ENCODE peak calls at places on chromosomes 6 and 20, in eight cellular contexts. One of them, this sample, is unnamed.

GRCh38 chr6:50655848-50656453 is 57.4 kb upstream of the TFAP2D start:
- DNase-seq in left lung: no peak
- DNase-seq in esophagus squamous epithelium: no peak
- DNase-seq in Caco-2: no peak
- DNase-seq in endothelial cell of umbilical vein: peak
- DNase-seq in astrocyte: no peak
- DNase-seq in GM06990: no peak
- DNase-seq in CD4-positive, CD25-positive, alpha-beta regulatory T cell: peak
- DNase-seq in this sample: no peak

GRCh38 chr6:1619666-1620503 is 10.2 kb downstream of the FOXC1 start:
- DNase-seq in left lung: no peak
- DNase-seq in esophagus squamous epithelium: no peak
- DNase-seq in Caco-2: peak
- DNase-seq in endothelial cell of umbilical vein: peak
- DNase-seq in astrocyte: no peak
- DNase-seq in GM06990: no peak
- DNase-seq in CD4-positive, CD25-positive, alpha-beta regulatory T cell: no peak
- DNase-seq in this sample: no peak

GRCh38 chr20:63155266-63156165 is 60.4 kb downstream of the YTHDF1 start:
- DNase-seq in left lung: no peak
- DNase-seq in esophagus squamous epithelium: no peak
- DNase-seq in Caco-2: peak
- DNase-seq in endothelial cell of umbilical vein: no peak
- DNase-seq in astrocyte: no peak
- DNase-seq in GM06990: no peak
- DNase-seq in CD4-positive, CD25-positive, alpha-beta regulatory T cell: no peak
- DNase-seq in this sample: no peak

GRCh38 chr20:53077373-53078205 is 105.4 kb downstream of the TSHZ2 start:
- DNase-seq in left lung: no peak
- DNase-seq in esophagus squamous epithelium: no peak
- DNase-seq in Caco-2: peak
- DNase-seq in endothelial cell of umbilical vein: peak
- DNase-seq in astrocyte: peak
- DNase-seq in GM06990: no peak
- DNase-seq in CD4-positive, CD25-positive, alpha-beta regulatory T cell: no peak
- DNase-seq in this sample: no peak

GRCh38 chr6:37048851-37049734 is 43.6 kb downstream of the FGD2 start:
- DNase-seq in left lung: peak
- DNase-seq in esophagus squamous epithelium: peak
- DNase-seq in Caco-2: no peak
- DNase-seq in endothelial cell of umbilical vein: peak
- DNase-seq in astrocyte: peak
- DNase-seq in GM06990: peak
- DNase-seq in CD4-positive, CD25-positive, alpha-beta regulatory T cell: peak
- DNase-seq in this sample: peak

GRCh38 chr6:101429845-101430244 is 36.3 kb downstream of the GRIK2 start:
- DNase-seq in left lung: no peak
- DNase-seq in esophagus squamous epithelium: no peak
- DNase-seq in Caco-2: no peak
- DNase-seq in endothelial cell of umbilical vein: no peak
- DNase-seq in astrocyte: no peak
- DNase-seq in GM06990: no peak
- DNase-seq in CD4-positive, CD25-positive, alpha-beta regulatory T cell: no peak
- DNase-seq in this sample: no peak

GRCh38 chr6:107533415-107534059 is 43.6 kb downstream of the SOBP start:
- DNase-seq in left lung: no peak
- DNase-seq in esophagus squamous epithelium: no peak
- DNase-seq in Caco-2: no peak
- DNase-seq in endothelial cell of umbilical vein: no peak
- DNase-seq in astrocyte: no peak
- DNase-seq in GM06990: no peak
- DNase-seq in CD4-positive, CD25-positive, alpha-beta regulatory T cell: no peak
- DNase-seq in this sample: no peak

GRCh38 chr20:38326309-38326708 is 20.0 kb upstream of the LBP start:
- DNase-seq in left lung: no peak
- DNase-seq in esophagus squamous epithelium: no peak
- DNase-seq in Caco-2: no peak
- DNase-seq in endothelial cell of umbilical vein: no peak
- DNase-seq in astrocyte: no peak
- DNase-seq in GM06990: no peak
- DNase-seq in CD4-positive, CD25-positive, alpha-beta regulatory T cell: no peak
- DNase-seq in this sample: no peak

GRCh38 chr6:147566244-147566898 is 57.9 kb downstream of the SAMD5 start:
- DNase-seq in left lung: no peak
- DNase-seq in esophagus squamous epithelium: no peak
- DNase-seq in Caco-2: no peak
- DNase-seq in endothelial cell of umbilical vein: no peak
- DNase-seq in astrocyte: no peak
- DNase-seq in GM06990: no peak
- DNase-seq in CD4-positive, CD25-positive, alpha-beta regulatory T cell: no peak
- DNase-seq in this sample: no peak

GRCh38 chr20:51321343-51322163 is 221.0 kb downstream of the NFATC2 start:
- DNase-seq in left lung: no peak
- DNase-seq in esophagus squamous epithelium: no peak
- DNase-seq in Caco-2: no peak
- DNase-seq in endothelial cell of umbilical vein: no peak
- DNase-seq in astrocyte: no peak
- DNase-seq in GM06990: no peak
- DNase-seq in CD4-positive, CD25-positive, alpha-beta regulatory T cell: no peak
- DNase-seq in this sample: no peak

GRCh38 chr6:148128014-148128730 is 214.5 kb upstream of the SASH1 start:
- DNase-seq in left lung: no peak
- DNase-seq in esophagus squamous epithelium: no peak
- DNase-seq in Caco-2: no peak
- DNase-seq in endothelial cell of umbilical vein: no peak
- DNase-seq in astrocyte: no peak
- DNase-seq in GM06990: no peak
- DNase-seq in CD4-positive, CD25-positive, alpha-beta regulatory T cell: no peak
- DNase-seq in this sample: no peak

GRCh38 chr6:162147805-162148204 is 579.8 kb downstream of the PRKN start:
- DNase-seq in left lung: no peak
- DNase-seq in esophagus squamous epithelium: no peak
- DNase-seq in Caco-2: no peak
- DNase-seq in endothelial cell of umbilical vein: no peak
- DNase-seq in astrocyte: no peak
- DNase-seq in GM06990: no peak
- DNase-seq in CD4-positive, CD25-positive, alpha-beta regulatory T cell: no peak
- DNase-seq in this sample: no peak

GRCh38 chr6:153537422-153537821 is 406.3 kb upstream of the RGS17 start:
- DNase-seq in left lung: no peak
- DNase-seq in esophagus squamous epithelium: no peak
- DNase-seq in Caco-2: no peak
- DNase-seq in endothelial cell of umbilical vein: no peak
- DNase-seq in astrocyte: no peak
- DNase-seq in GM06990: no peak
- DNase-seq in CD4-positive, CD25-positive, alpha-beta regulatory T cell: no peak
- DNase-seq in this sample: no peak

GRCh38 chr20:2799271-2799670 is 1.2 kb downstream of the CPXM1 start:
- DNase-seq in left lung: no peak
- DNase-seq in esophagus squamous epithelium: no peak
- DNase-seq in Caco-2: no peak
- DNase-seq in endothelial cell of umbilical vein: no peak
- DNase-seq in astrocyte: no peak
- DNase-seq in GM06990: no peak
- DNase-seq in CD4-positive, CD25-positive, alpha-beta regulatory T cell: no peak
- DNase-seq in this sample: no peak
- H3K4me3 ChIP-seq in left lung: peak
- H3K4me3 ChIP-seq in esophagus squamous epithelium: no peak
- H3K4me3 ChIP-seq in Caco-2: no peak
- H3K4me3 ChIP-seq in endothelial cell of umbilical vein: no peak
- H3K4me3 ChIP-seq in astrocyte: peak
- H3K4me3 ChIP-seq in GM06990: no peak
- H3K4me3 ChIP-seq in CD4-positive, CD25-positive, alpha-beta regulatory T cell: no peak
- H3K4me3 ChIP-seq in this sample: no peak

GRCh38 chr20:46547995-46548394 is 2.5 kb downstream of the OCSTAMP start:
- DNase-seq in left lung: no peak
- DNase-seq in esophagus squamous epithelium: no peak
- DNase-seq in Caco-2: no peak
- DNase-seq in endothelial cell of umbilical vein: no peak
- DNase-seq in astrocyte: no peak
- DNase-seq in GM06990: no peak
- DNase-seq in CD4-positive, CD25-positive, alpha-beta regulatory T cell: no peak
- DNase-seq in this sample: no peak

GRCh38 chr20:46550441-46550840 is at the start of gene OCSTAMP:
- DNase-seq in left lung: no peak
- DNase-seq in esophagus squamous epithelium: no peak
- DNase-seq in Caco-2: no peak
- DNase-seq in endothelial cell of umbilical vein: no peak
- DNase-seq in astrocyte: no peak
- DNase-seq in GM06990: no peak
- DNase-seq in CD4-positive, CD25-positive, alpha-beta regulatory T cell: no peak
- DNase-seq in this sample: no peak

GRCh38 chr20:46551508-46552280 is 1.2 kb upstream of the OCSTAMP start:
- DNase-seq in left lung: no peak
- DNase-seq in esophagus squamous epithelium: no peak
- DNase-seq in Caco-2: peak
- DNase-seq in endothelial cell of umbilical vein: no peak
- DNase-seq in astrocyte: no peak
- DNase-seq in GM06990: peak
- DNase-seq in CD4-positive, CD25-positive, alpha-beta regulatory T cell: no peak
- DNase-seq in this sample: no peak

GRCh38 chr20:46548688-46549087 is 1.8 kb downstream of the OCSTAMP start:
- DNase-seq in left lung: no peak
- DNase-seq in esophagus squamous epithelium: no peak
- DNase-seq in Caco-2: no peak
- DNase-seq in endothelial cell of umbilical vein: no peak
- DNase-seq in astrocyte: no peak
- DNase-seq in GM06990: no peak
- DNase-seq in CD4-positive, CD25-positive, alpha-beta regulatory T cell: no peak
- DNase-seq in this sample: no peak

DNA sequence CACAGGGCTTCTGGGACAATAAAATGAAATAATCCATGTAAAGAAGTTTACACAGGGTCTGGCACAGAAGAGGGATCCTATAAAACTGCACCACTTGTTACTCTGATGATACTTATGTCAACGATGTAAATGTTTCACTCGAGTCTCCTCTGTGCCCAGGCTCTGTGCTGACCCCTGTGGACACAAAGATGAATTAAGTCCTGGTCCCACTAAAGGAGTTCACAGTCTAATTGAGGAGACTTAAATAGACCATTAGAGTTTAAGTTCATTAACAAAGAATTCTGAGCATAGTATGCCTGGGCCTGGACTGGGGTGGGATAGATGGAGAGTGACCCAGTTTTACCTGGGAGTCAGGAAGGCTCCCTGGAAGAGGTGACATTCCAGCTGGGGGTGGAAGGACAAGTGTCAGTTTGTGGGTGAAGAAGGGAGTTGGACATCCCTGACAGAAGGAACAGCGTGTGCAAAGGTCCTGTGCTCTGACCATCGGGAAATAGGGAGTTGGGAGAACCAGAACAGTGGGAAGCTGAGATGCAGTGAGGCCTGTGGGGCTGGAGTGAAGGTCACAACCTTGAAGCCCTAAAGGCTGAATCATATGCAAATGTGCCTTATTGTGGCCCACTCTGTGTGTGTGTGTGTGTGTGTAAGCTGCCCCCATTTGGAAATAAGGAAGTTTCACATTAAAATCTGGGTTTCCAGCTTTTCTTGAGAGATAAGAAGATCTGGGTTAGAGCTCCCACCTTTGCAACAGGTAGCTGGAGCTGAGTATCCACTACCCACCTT is 1.1 kb downstream of the OCSTAMP start:
- DNase-seq in left lung: no peak
- DNase-seq in esophagus squamous epithelium: no peak
- DNase-seq in Caco-2: no peak
- DNase-seq in endothelial cell of umbilical vein: no peak
- DNase-seq in astrocyte: no peak
- DNase-seq in GM06990: no peak
- DNase-seq in CD4-positive, CD25-positive, alpha-beta regulatory T cell: no peak
- DNase-seq in this sample: no peak
- H3K4me3 ChIP-seq in left lung: no peak
- H3K4me3 ChIP-seq in esophagus squamous epithelium: no peak
- H3K4me3 ChIP-seq in Caco-2: no peak
- H3K4me3 ChIP-seq in endothelial cell of umbilical vein: no peak
- H3K4me3 ChIP-seq in astrocyte: no peak
- H3K4me3 ChIP-seq in GM06990: no peak
- H3K4me3 ChIP-seq in CD4-positive, CD25-positive, alpha-beta regulatory T cell: no peak
- H3K4me3 ChIP-seq in this sample: no peak

DNA sequence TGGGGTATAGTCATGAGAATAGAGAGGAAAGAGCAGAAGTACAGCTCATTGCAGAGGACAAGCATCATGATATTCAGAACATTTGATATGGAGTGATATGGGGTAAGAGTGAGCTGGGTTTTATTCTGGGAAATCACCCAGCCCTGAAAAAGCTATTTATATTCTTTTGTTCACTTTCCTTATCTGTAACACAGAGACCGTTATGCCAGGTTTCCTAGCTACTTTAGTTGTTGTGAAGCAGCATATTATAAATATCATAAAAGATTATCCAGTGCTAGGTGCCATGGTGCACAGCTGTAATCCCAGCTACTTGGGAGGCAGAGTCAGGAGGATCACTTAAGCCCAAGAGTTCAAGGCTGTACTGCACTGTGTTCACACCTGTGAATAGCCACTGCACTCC is 9.8 kb upstream of the DEFB129 start:
- DNase-seq in left lung: no peak
- DNase-seq in esophagus squamous epithelium: no peak
- DNase-seq in Caco-2: no peak
- DNase-seq in endothelial cell of umbilical vein: no peak
- DNase-seq in astrocyte: no peak
- DNase-seq in GM06990: no peak
- DNase-seq in CD4-positive, CD25-positive, alpha-beta regulatory T cell: no peak
- DNase-seq in this sample: no peak
- H3K4me3 ChIP-seq in left lung: no peak
- H3K4me3 ChIP-seq in esophagus squamous epithelium: no peak
- H3K4me3 ChIP-seq in Caco-2: no peak
- H3K4me3 ChIP-seq in endothelial cell of umbilical vein: no peak
- H3K4me3 ChIP-seq in astrocyte: no peak
- H3K4me3 ChIP-seq in GM06990: no peak
- H3K4me3 ChIP-seq in CD4-positive, CD25-positive, alpha-beta regulatory T cell: no peak
- H3K4me3 ChIP-seq in this sample: no peak

GRCh38 chr6:53330137-53330536 is 18.6 kb downstream of the ELOVL5 start:
- DNase-seq in left lung: no peak
- DNase-seq in esophagus squamous epithelium: no peak
- DNase-seq in Caco-2: no peak
- DNase-seq in endothelial cell of umbilical vein: no peak
- DNase-seq in astrocyte: no peak
- DNase-seq in GM06990: no peak
- DNase-seq in CD4-positive, CD25-positive, alpha-beta regulatory T cell: no peak
- DNase-seq in this sample: no peak

GRCh38 chr6:53328375-53328774 is 20.4 kb downstream of the ELOVL5 start:
- DNase-seq in left lung: no peak
- DNase-seq in esophagus squamous epithelium: no peak
- DNase-seq in Caco-2: no peak
- DNase-seq in endothelial cell of umbilical vein: no peak
- DNase-seq in astrocyte: no peak
- DNase-seq in GM06990: no peak
- DNase-seq in CD4-positive, CD25-positive, alpha-beta regulatory T cell: no peak
- DNase-seq in this sample: no peak

GRCh38 chr6:53325785-53326184 is 23.0 kb downstream of the ELOVL5 start:
- DNase-seq in left lung: no peak
- DNase-seq in esophagus squamous epithelium: no peak
- DNase-seq in Caco-2: no peak
- DNase-seq in endothelial cell of umbilical vein: no peak
- DNase-seq in astrocyte: peak
- DNase-seq in GM06990: no peak
- DNase-seq in CD4-positive, CD25-positive, alpha-beta regulatory T cell: no peak
- DNase-seq in this sample: no peak

GRCh38 chr6:53327017-53327395 is 21.7 kb downstream of the ELOVL5 start:
- DNase-seq in left lung: no peak
- DNase-seq in esophagus squamous epithelium: no peak
- DNase-seq in Caco-2: no peak
- DNase-seq in endothelial cell of umbilical vein: no peak
- DNase-seq in astrocyte: no peak
- DNase-seq in GM06990: no peak
- DNase-seq in CD4-positive, CD25-positive, alpha-beta regulatory T cell: no peak
- DNase-seq in this sample: no peak

GRCh38 chr6:53326372-53327016 is 22.3 kb downstream of the ELOVL5 start:
- DNase-seq in left lung: peak
- DNase-seq in esophagus squamous epithelium: no peak
- DNase-seq in Caco-2: no peak
- DNase-seq in endothelial cell of umbilical vein: peak
- DNase-seq in astrocyte: peak
- DNase-seq in GM06990: no peak
- DNase-seq in CD4-positive, CD25-positive, alpha-beta regulatory T cell: no peak
- DNase-seq in this sample: peak
- H3K4me3 ChIP-seq in left lung: no peak
- H3K4me3 ChIP-seq in esophagus squamous epithelium: no peak
- H3K4me3 ChIP-seq in Caco-2: no peak
- H3K4me3 ChIP-seq in endothelial cell of umbilical vein: no peak
- H3K4me3 ChIP-seq in astrocyte: no peak
- H3K4me3 ChIP-seq in GM06990: no peak
- H3K4me3 ChIP-seq in CD4-positive, CD25-positive, alpha-beta regulatory T cell: peak
- H3K4me3 ChIP-seq in this sample: no peak

This sample was measured in skeletal muscle cell.